ENCODE peak calls at places on chromosomes 1 and 21, in four cellular contexts. V is H9, L is hepatocyte, E is lower lobe of right lung. O is an unnamed sample.

GRCh38 chr1:34929497-34929852 is at the start of gene DLGAP3:
- DNase-seq in V (no peak), L (peak), E (no peak), O (peak)

GRCh38 chr21:44710756-44711326 is 531 bp downstream of the TSPEAR start:
- DNase-seq in V (peak), L (peak), E (no peak), O (no peak)

GRCh38 chr1:9182784-9183257 is 51.8 kb upstream of the H6PD start:
- DNase-seq in V (no peak), L (peak), E (no peak), O (peak)

GRCh38 chr1:215905493-215906095 is 338.5 kb downstream of the KCTD3 start:
- DNase-seq in V (no peak), L (no peak), E (no peak), O (no peak)

GRCh38 chr1:222372221-222372620 is 175.7 kb downstream of the HHIPL2 start:
- DNase-seq in V (no peak), L (no peak), E (no peak), O (no peak)

GRCh38 chr1:114729782-114730181 is 13.2 kb upstream of the NRAS start:
- DNase-seq in V (no peak), L (no peak), E (no peak), O (no peak)

GRCh38 chr1:170410391-170411146 is 121.4 kb upstream of the GORAB start:
- DNase-seq in V (no peak), L (no peak), E (no peak), O (no peak)

GRCh38 chr1:228293393-228293792 is 85.5 kb downstream of the OBSCN start:
- DNase-seq in V (no peak), L (no peak), E (peak), O (no peak)

GRCh38 chr1:94589728-94590127 is 48.2 kb upstream of the F3 start:
- DNase-seq in V (no peak), L (no peak), E (no peak), O (no peak)

GRCh38 chr1:79043506-79043905 is 37.0 kb upstream of the ADGRL4 start:
- DNase-seq in V (no peak), L (no peak), E (no peak), O (no peak)

GRCh38 chr1:22121421-22121911 is 21.4 kb downstream of the WNT4 start:
- DNase-seq in V (peak), L (no peak), E (no peak), O (no peak)

GRCh38 chr1:88892146-88892877 is 945 bp upstream of the GTF2B start:
- DNase-seq in V (peak), L (no peak), E (no peak), O (no peak)

GRCh38 chr1:167717351-167717750 is 4.4 kb upstream of the MPZL1 start:
- DNase-seq in V (no peak), L (no peak), E (no peak), O (no peak)

GRCh38 chr1:5423109-5423508 is 569.1 kb downstream of the NPHP4 start:
- DNase-seq in V (peak), L (peak), E (no peak), O (no peak)

GRCh38 chr1:229119161-229119560 is 151.8 kb upstream of the RAB4A start:
- DNase-seq in V (no peak), L (no peak), E (no peak), O (no peak)

GRCh38 chr21:14741237-14741636 is 195.1 kb upstream of the SAMSN1 start:
- DNase-seq in V (no peak), L (peak), E (no peak), O (no peak)

GRCh38 chr1:115822117-115822516 is 18.8 kb downstream of the NHLH2 start:
- DNase-seq in V (no peak), L (no peak), E (no peak), O (no peak)

GRCh38 chr1:115596080-115596795 is 45.5 kb upstream of the VANGL1 start:
- DNase-seq in V (no peak), L (no peak), E (no peak), O (no peak)

GRCh38 chr21:38894899-38895298 is 89.2 kb downstream of the ETS2 start:
- DNase-seq in V (no peak), L (no peak), E (no peak), O (no peak)

GRCh38 chr1:89910780-89911179 is 84.1 kb upstream of the ZNF326 start:
- DNase-seq in V (peak), L (no peak), E (no peak), O (no peak)

GRCh38 chr1:93288558-93288957 is 57.1 kb upstream of the DR1 start:
- DNase-seq in V (no peak), L (peak), E (no peak), O (no peak)

GRCh38 chr1:51738681-51739080 is 121.8 kb downstream of the OSBPL9 start:
- DNase-seq in V (no peak), L (no peak), E (no peak), O (no peak)

GRCh38 chr1:11611928-11612327 is 42.3 kb downstream of the FBXO2 start:
- DNase-seq in V (no peak), L (no peak), E (no peak), O (no peak)

GRCh38 chr1:189678779-189679178 is 798.9 kb downstream of the BRINP3 start:
- DNase-seq in V (no peak), L (no peak), E (no peak), O (no peak)

GRCh38 chr1:2516946-2517345 is 9.4 kb downstream of the PANK4 start:
- DNase-seq in V (no peak), L (no peak), E (no peak), O (no peak)

GRCh38 chr1:214524824-214525223 is 26.6 kb downstream of the PTPN14 start:
- DNase-seq in V (no peak), L (no peak), E (no peak), O (no peak)

GRCh38 chr1:187417524-187417923 is 588.8 kb downstream of the PLA2G4A start:
- DNase-seq in V (no peak), L (no peak), E (no peak), O (no peak)

GRCh38 chr1:9073148-9073547 is 3.7 kb upstream of the SLC2A5 start:
- DNase-seq in V (no peak), L (no peak), E (no peak), O (no peak)

GRCh38 chr1:225480825-225481434 is 53.1 kb upstream of the LBR start:
- DNase-seq in V (peak), L (peak), E (no peak), O (peak)

GRCh38 chr1:234486858-234487830 is 8.2 kb upstream of the TARBP1 start:
- DNase-seq in V (no peak), L (peak), E (no peak), O (no peak)

GRCh38 chr1:169941982-169942830 is 48.5 kb upstream of the SCYL3 start:
- DNase-seq in V (no peak), L (peak), E (no peak), O (no peak)

GRCh38 chr1:58848818-58849411 is 65.1 kb upstream of the JUN start:
- DNase-seq in V (peak), L (peak), E (no peak), O (no peak)

GRCh38 chr1:25568090-25568833 is 24.9 kb downstream of the LDLRAP1 start:
- DNase-seq in V (peak), L (peak), E (no peak), O (peak)
- TF ChIP-seq CTCF in V (peak), L (peak), E (no peak), O (no peak)

GRCh38 chr1:248858891-248859889 is at the start of gene ZNF692:
- DNase-seq in V (peak), L (peak), E (peak), O (peak)
- TF ChIP-seq CTCF in V (no peak), L (no peak), E (no peak), O (no peak)

DNA sequence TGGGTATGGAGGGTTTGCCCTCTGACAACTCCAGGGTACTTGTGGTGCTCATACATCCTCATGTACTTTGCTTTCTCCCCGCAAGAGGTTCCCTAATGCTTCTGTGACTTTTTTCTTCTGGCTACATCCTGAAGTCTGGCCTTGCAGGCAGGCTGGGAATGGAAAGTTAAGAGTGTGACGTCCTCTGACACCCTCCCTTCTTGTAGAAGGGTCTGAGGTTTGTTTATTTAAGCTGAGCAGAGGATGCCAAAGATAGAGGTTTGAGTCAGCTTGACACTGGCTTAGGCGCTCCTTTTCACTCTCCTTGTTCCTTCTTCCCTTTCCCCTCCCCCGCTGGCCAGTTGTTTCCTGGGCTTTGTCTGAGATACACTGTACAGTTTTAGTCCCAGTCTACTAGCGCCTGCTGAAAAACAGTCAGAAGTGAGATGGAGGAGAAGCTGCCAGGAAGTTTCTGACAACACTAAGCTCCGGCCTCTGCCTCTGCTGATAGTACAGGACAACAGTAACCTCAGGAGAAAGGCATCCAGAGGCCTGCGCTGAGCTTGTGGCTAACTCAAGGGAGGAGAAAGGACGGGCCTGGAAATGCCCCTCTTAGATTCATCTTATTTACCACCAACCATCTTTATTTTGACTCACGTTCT is at the start of gene MACF1:
- DNase-seq in V (peak), L (peak), E (no peak), O (peak)
- TF ChIP-seq CTCF in V (peak), L (peak), E (peak), O (peak)

DNA sequence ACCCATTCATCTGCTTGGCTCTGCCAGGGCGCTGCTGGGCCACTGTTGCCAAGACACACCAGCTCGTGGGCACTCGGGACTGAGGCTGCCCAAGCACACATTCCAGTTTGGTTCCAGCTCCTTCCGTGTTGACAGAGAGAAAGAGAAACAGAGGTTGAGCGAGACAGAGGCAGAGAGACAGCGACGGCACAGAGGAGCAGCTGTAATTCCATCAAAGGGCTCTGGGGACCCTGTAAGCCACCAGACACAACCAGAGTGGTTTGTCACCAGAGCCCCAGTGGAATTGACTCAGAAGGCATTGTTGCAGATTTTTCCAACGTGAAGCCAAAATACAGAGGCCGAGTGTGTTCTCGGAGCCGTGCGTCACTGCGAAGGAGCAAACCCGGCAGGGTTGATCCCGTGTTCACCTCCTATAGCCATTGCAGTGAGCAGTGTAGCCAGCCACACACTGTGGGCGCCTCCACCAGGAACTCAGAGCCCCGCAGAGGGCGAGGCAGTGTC is 33.5 kb downstream of the SYF2 start:
- DNase-seq in V (no peak), L (no peak), E (no peak), O (no peak)
- TF ChIP-seq CTCF in V (peak), L (no peak), E (peak), O (peak)

DNA sequence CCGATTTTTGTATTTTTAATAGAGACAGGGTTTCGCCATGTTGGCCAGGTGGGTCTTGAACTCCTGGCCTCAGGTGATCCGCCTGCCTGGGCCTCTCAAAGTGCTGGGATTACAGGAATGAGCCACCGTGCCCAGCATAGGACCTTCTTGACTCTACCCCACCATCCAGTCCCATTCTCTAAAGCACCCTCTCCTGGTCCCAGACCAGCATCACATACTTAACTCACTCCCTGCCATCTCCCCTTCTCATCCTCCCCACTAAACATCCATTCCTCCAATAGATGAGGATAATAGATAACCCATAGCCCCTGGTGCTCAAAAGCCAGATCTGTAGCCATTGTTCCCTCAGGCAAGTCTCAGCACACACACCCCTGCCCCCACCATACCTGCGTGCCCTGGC is 2.1 kb downstream of the ENTREP3 start:
- DNase-seq in V (no peak), L (no peak), E (no peak), O (no peak)
- TF ChIP-seq CTCF in V (no peak), L (no peak), E (no peak), O (no peak)

GRCh38 chr1:100037665-100038400 is 68.0 kb downstream of the SLC35A3 start:
- DNase-seq in V (peak), L (peak), E (peak), O (peak)
- TF ChIP-seq CTCF in V (no peak), L (no peak), E (no peak), O (no peak)

GRCh38 chr1:71087060-71087459 is 6.2 kb upstream of the ZRANB2 start:
- DNase-seq in V (peak), L (no peak), E (no peak), O (no peak)
- TF ChIP-seq CTCF in V (peak), L (no peak), E (no peak), O (no peak)

O was measured in nephron progenitor cell.